ENCODE peak calls at places on chromosomes 5 and 9, in four cellular contexts. C is K562, E is HepG2, O is HCT116. W is an unnamed sample.

GRCh38 chr9:33374190-33374589 is 28.2 kb downstream of the AQP7 start:
- DNase-seq in C (no peak), E (no peak), O (no peak), W (no peak)

GRCh38 chr5:134873987-134874830 is at the start of gene TXNDC15:
- DNase-seq in C (peak), E (peak), O (peak), W (peak)

GRCh38 chr9:108161520-108161919 is 672.0 kb upstream of the KLF4 start:
- DNase-seq in C (no peak), E (peak), O (no peak), W (no peak)

GRCh38 chr5:120382813-120383212 is 81.3 kb upstream of the PRR16 start:
- DNase-seq in C (no peak), E (no peak), O (no peak), W (no peak)

GRCh38 chr5:53170748-53171349 is 61.3 kb upstream of the MOCS2 start:
- DNase-seq in C (peak), E (peak), O (peak), W (peak)

GRCh38 chr9:98973546-98973921 is 29.8 kb downstream of the COL15A1 start:
- DNase-seq in C (no peak), E (no peak), O (no peak), W (no peak)

GRCh38 chr5:129377504-129377903 is 82.6 kb upstream of the ADAMTS19 start:
- DNase-seq in C (no peak), E (no peak), O (no peak), W (no peak)

GRCh38 chr9:272251-273213 is 57.9 kb downstream of the DOCK8 start:
- DNase-seq in C (peak), E (no peak), O (no peak), W (no peak)

GRCh38 chr9:92004045-92004392 is 54.0 kb upstream of the ROR2 start:
- DNase-seq in C (no peak), E (no peak), O (no peak), W (no peak)

GRCh38 chr5:159331099-159331973 is 1.0 kb upstream of the IL12B start:
- DNase-seq in C (peak), E (no peak), O (no peak), W (peak)

GRCh38 chr9:22654833-22655232 is 208.2 kb downstream of the DMRTA1 start:
- DNase-seq in C (no peak), E (no peak), O (no peak), W (no peak)

GRCh38 chr5:175796536-175797499 is 74.6 kb upstream of the CPLX2 start:
- DNase-seq in C (peak), E (peak), O (peak), W (peak)

GRCh38 chr5:134549714-134550113 is 24.2 kb downstream of the JADE2 start:
- DNase-seq in C (no peak), E (no peak), O (no peak), W (no peak)

GRCh38 chr5:40797273-40798011 is 732 bp downstream of the PRKAA1 start:
- DNase-seq in C (peak), E (no peak), O (peak), W (peak)

GRCh38 chr9:33375238-33375840 is 27.0 kb downstream of the AQP7 start:
- DNase-seq in C (peak), E (no peak), O (peak), W (no peak)

GRCh38 chr9:100084734-100085133 is 14.1 kb downstream of the ERP44 start:
- DNase-seq in C (no peak), E (no peak), O (no peak), W (no peak)

GRCh38 chr9:128394404-128395168 is 23.4 kb downstream of the URM1 start:
- DNase-seq in C (no peak), E (no peak), O (no peak), W (no peak)

GRCh38 chr5:127757576-127757975 is 54.4 kb downstream of the CCDC192 start:
- DNase-seq in C (peak), E (no peak), O (peak), W (peak)

GRCh38 chr5:78103226-78103722 is 191.2 kb downstream of the AP3B1 start:
- DNase-seq in C (no peak), E (no peak), O (no peak), W (no peak)

GRCh38 chr5:68489556-68489955 is 274.0 kb downstream of the PIK3R1 start:
- DNase-seq in C (no peak), E (no peak), O (no peak), W (no peak)

GRCh38 chr5:68479524-68479923 is 264.0 kb downstream of the PIK3R1 start:
- DNase-seq in C (no peak), E (no peak), O (no peak), W (no peak)

GRCh38 chr5:68480385-68480940 is 264.9 kb downstream of the PIK3R1 start:
- DNase-seq in C (peak), E (no peak), O (no peak), W (no peak)

GRCh38 chr5:68482199-68482598 is 266.6 kb downstream of the PIK3R1 start:
- DNase-seq in C (peak), E (no peak), O (no peak), W (no peak)

DNA sequence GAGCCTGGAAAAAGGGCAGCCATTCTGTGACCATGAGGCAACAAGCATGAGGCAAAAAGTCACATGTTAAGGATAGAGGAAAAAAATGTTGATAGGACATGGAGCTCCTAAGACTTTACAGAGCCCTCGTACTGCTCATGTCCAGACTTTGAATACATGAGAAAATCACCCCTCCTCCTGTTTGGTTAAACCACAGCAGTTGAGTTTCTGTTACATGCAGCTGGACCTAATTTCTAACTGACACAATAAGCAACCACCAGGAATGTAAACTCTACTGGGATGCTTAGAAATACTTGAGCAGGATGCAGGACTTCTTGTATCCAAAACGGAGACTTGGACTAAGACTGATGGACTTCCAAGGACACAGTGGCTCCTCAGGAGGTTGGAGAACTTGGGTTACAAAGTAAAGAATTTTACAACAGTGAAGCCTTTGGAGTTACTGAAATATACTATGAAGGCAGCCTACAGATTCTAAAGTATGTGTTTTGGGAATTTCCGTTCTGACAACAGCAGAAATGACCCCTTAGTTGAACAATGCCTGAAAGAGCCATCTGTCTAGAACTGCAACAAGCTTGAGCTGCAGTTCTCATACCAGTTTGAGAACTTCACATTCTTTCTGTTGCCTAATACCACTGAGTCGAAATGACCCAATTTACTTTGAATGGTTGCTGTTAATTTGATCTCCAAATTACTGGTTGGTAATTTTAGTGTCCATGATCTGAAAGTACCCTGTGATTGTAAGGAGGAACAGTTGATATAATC is 268.9 kb downstream of the PIK3R1 start:
- DNase-seq in C (no peak), E (no peak), O (no peak), W (no peak)
- H3K4me2 ChIP-seq in C (no peak), E (no peak), O (no peak), W (no peak)

GRCh38 chr9:97534185-97534584 is 32.7 kb downstream of the TMOD1 start:
- DNase-seq in C (no peak), E (no peak), O (no peak), W (no peak)

GRCh38 chr9:97531750-97532383 is 30.4 kb downstream of the TMOD1 start:
- DNase-seq in C (no peak), E (no peak), O (no peak), W (no peak)

GRCh38 chr9:97534961-97535594 is 33.6 kb downstream of the TMOD1 start:
- DNase-seq in C (no peak), E (no peak), O (no peak), W (no peak)

GRCh38 chr9:97535771-97536170 is 34.3 kb downstream of the TMOD1 start:
- DNase-seq in C (no peak), E (no peak), O (no peak), W (no peak)

DNA sequence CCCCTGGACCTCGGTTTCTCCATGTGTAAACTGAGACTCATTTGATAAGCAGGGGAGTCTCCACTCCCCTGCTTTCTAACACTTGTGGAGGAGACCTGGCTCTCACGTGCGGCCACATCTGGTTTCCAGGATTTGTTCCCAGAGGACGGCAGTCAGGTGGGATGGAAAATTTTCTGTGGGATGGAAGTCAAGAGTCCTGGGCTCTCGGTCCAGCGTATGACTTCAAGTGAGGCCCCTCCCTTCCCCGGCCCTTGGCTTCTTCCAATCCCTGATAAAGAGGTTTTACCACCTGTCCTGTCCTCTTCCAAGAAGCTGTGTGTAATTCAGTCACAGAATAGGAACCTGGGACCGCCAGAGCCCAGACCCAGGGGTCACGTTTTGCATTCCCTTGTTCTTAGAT is 35.0 kb downstream of the TMOD1 start:
- DNase-seq in C (no peak), E (no peak), O (no peak), W (no peak)
- TF ChIP-seq ELF1 in C (no peak), E (no peak), O (no peak), W (no peak)

GRCh38 chr5:132483101-132483500 is 7.5 kb downstream of the IRF1 start:
- DNase-seq in C (no peak), E (no peak), O (no peak), W (no peak)

GRCh38 chr5:132486318-132487094 is 4.1 kb downstream of the IRF1 start:
- DNase-seq in C (no peak), E (no peak), O (no peak), W (no peak)

GRCh38 chr5:132485641-132486317 is 4.8 kb downstream of the IRF1 start:
- DNase-seq in C (no peak), E (no peak), O (no peak), W (no peak)

GRCh38 chr5:132483661-132484385 is 6.8 kb downstream of the IRF1 start:
- DNase-seq in C (no peak), E (no peak), O (no peak), W (no peak)

GRCh38 chr5:132484386-132484715 is 6.2 kb downstream of the IRF1 start:
- DNase-seq in C (no peak), E (no peak), O (no peak), W (no peak)
- H3K4me2 ChIP-seq in C (no peak), E (no peak), O (no peak), W (no peak)

DNA sequence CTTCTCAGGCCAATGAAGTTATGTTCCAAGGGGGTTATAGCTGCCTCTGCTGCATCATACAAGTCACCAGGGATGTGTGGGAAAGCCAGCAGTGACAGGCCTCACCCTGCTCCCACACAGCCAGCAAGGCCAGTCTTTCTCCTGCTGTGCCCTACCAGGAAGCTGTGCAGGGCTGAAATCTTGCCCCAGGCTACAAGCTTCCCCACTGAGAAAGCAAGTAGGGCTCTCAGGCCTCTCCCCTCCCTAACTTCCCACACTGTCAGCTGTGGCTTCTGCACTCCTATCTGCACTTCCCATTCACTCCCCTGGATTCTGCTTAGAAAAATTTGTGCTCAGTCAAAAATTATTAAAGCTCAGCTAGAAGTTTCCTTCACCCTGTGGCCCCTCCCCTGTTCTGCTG is 611.2 kb upstream of the ZNF608 start:
- DNase-seq in C (no peak), E (no peak), O (no peak), W (no peak)
- TF ChIP-seq ELF1 in C (no peak), E (no peak), O (no peak), W (no peak)

DNA sequence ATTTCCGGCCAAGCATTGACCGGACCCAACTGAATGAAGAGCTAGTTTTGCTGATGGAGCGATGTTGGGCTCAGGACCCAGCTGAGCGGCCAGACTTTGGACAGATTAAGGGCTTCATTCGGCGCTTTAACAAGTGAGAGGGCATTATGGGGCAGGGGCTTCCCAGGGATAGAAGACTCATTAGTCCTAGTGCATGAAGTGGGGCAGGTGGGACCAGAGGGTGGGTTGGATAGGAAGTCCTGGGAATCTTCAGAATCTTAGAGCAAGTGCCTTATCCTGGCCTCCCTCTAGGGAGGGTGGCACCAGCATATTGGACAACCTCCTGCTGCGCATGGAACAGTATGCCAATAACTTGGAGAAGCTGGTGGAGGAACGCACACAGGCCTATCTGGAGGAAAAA is 6.0 kb downstream of the SPAG8 start:
- DNase-seq in C (no peak), E (no peak), O (no peak), W (no peak)
- H3K4me2 ChIP-seq in C (no peak), E (no peak), O (no peak), W (no peak)

GRCh38 chr5:17482784-17483183 is 15.2 kb upstream of the TAF11L2 start:
- DNase-seq in C (no peak), E (no peak), O (no peak), W (peak)

GRCh38 chr5:17477553-17478265 is 20.3 kb upstream of the TAF11L2 start:
- DNase-seq in C (no peak), E (no peak), O (no peak), W (peak)
- TF ChIP-seq ELF1 in C (no peak), E (no peak), O (no peak), W (no peak)

GRCh38 chr5:72363146-72363802 is 43.1 kb downstream of the PTCD2 start:
- DNase-seq in C (no peak), E (no peak), O (peak), W (no peak)
- H3K4me2 ChIP-seq in C (no peak), E (no peak), O (peak), W (peak)